ENCODE peak calls at places on chromosomes 16 and 17, in five cellular contexts. E, D, C, N and J are unnamed samples.

GRCh38 chr17:13746379-13746778 is 144.7 kb upstream of the HS3ST3A1 start:
- DNase-seq in E (no peak), D (no peak), N (no peak), C (no peak), J (no peak)

GRCh38 chr16:70696952-70697600 is 11.2 kb upstream of the MTSS2 start:
- DNase-seq in E (no peak), C (no peak), N (no peak), D (no peak), J (no peak)

GRCh38 chr16:24051125-24051524 is 205.0 kb upstream of the CACNG3 start:
- DNase-seq in C (no peak), N (no peak), E (no peak), D (no peak), J (no peak)

GRCh38 chr16:13060932-13061331 is 159.5 kb downstream of the SHISA9 start:
- DNase-seq in C (no peak), D (no peak), E (no peak), N (no peak), J (no peak)

GRCh38 chr16:11916524-11917285 is 949 bp upstream of the GSPT1 start:
- DNase-seq in D (no peak), E (no peak), C (no peak), N (peak), J (no peak)

GRCh38 chr16:74936902-74937560 is 47.9 kb downstream of the WDR59 start:
- DNase-seq in D (peak), N (no peak), E (peak), C (no peak), J (no peak)

GRCh38 chr17:56144205-56144604 is 9.1 kb upstream of the ANKFN1 start:
- DNase-seq in N (no peak), E (no peak), C (no peak), D (no peak), J (no peak)

GRCh38 chr16:56844056-56844455 is 21.0 kb upstream of the SLC12A3 start:
- DNase-seq in E (no peak), N (no peak), C (no peak), D (no peak), J (no peak)

GRCh38 chr17:31926100-31926729 is 10.6 kb upstream of the SUZ12 start:
- DNase-seq in E (no peak), N (no peak), D (peak), C (no peak), J (no peak)

GRCh38 chr17:76191891-76192290 is 48.4 kb downstream of the RNF157 start:
- DNase-seq in D (peak), C (no peak), E (no peak), N (no peak), J (no peak)

GRCh38 chr16:3223913-3224515 is 10.9 kb downstream of the ZNF200 start:
- DNase-seq in E (no peak), N (no peak), D (no peak), C (no peak), J (no peak)

GRCh38 chr17:82283208-82283749 is 9.8 kb upstream of the CSNK1D start:
- DNase-seq in C (no peak), N (peak), D (no peak), E (no peak), J (no peak)

GRCh38 chr17:44529864-44530263 is 26.7 kb upstream of the GPATCH8 start:
- DNase-seq in E (no peak), C (no peak), D (no peak), N (no peak), J (no peak)

GRCh38 chr17:74369221-74369620 is 1.9 kb downstream of the GPR142 start:
- DNase-seq in E (no peak), C (no peak), N (peak), D (peak), J (peak)

GRCh38 chr16:3461120-3461519 is 17.6 kb downstream of the NAA60 start:
- DNase-seq in C (no peak), D (no peak), E (no peak), N (peak), J (peak)

GRCh38 chr16:9302102-9302501 is 210.7 kb downstream of the HAPSTR1 start:
- DNase-seq in N (no peak), C (no peak), E (no peak), D (no peak), J (no peak)

GRCh38 chr17:68301438-68301959 is 10.2 kb downstream of the ARSG start:
- DNase-seq in E (no peak), C (no peak), D (no peak), N (no peak), J (no peak)

GRCh38 chr17:65131946-65132345 is 5.2 kb upstream of the RGS9 start:
- DNase-seq in N (no peak), D (no peak), E (peak), C (no peak), J (no peak)

GRCh38 chr17:71423871-71424546 is 696.8 kb upstream of the SOX9 start:
- DNase-seq in C (no peak), E (no peak), N (no peak), D (no peak), J (no peak)

GRCh38 chr16:4178468-4179010 is 62.3 kb upstream of the ADCY9 start:
- DNase-seq in E (no peak), N (no peak), D (no peak), C (no peak), J (no peak)

GRCh38 chr17:9371019-9371418 is 204.6 kb downstream of the STX8 start:
- DNase-seq in D (no peak), C (no peak), N (no peak), E (peak), J (no peak)

GRCh38 chr16:13923703-13924298 is 3.8 kb downstream of the ERCC4 start:
- DNase-seq in D (peak), N (peak), E (no peak), C (no peak), J (no peak)

GRCh38 chr17:2837147-2837561 is 40.9 kb downstream of the RAP1GAP2 start:
- DNase-seq in D (peak), N (no peak), E (no peak), C (no peak), J (peak)

GRCh38 chr17:48246623-48247022 is 139.1 kb downstream of the SNX11 start:
- DNase-seq in E (no peak), D (no peak), C (no peak), N (no peak), J (no peak)

GRCh38 chr17:16585796-16586195 is 16.8 kb upstream of the ZNF287 start:
- DNase-seq in D (no peak), E (no peak), N (no peak), C (no peak), J (no peak)

GRCh38 chr16:14180431-14181059 is 109.4 kb downstream of the MRTFB start:
- DNase-seq in C (no peak), N (no peak), E (no peak), D (no peak), J (no peak)

GRCh38 chr17:6505425-6506142 is 50.8 kb downstream of the PITPNM3 start:
- DNase-seq in C (no peak), N (no peak), E (no peak), D (no peak), J (no peak)

GRCh38 chr17:42536048-42536371 is at the start of gene NAGLU:
- DNase-seq in D (peak), E (no peak), N (peak), C (peak), J (peak)

GRCh38 chr16:29028457-29029167 is 43.8 kb downstream of the LAT start:
- DNase-seq in D (no peak), E (no peak), C (no peak), N (no peak), J (no peak)

GRCh38 chr16:1579214-1579613 is 32.7 kb downstream of the IFT140 start:
- DNase-seq in D (peak), E (no peak), C (no peak), N (no peak), J (no peak)

GRCh38 chr16:74107795-74108610 is 188.6 kb upstream of the PSMD7 start:
- DNase-seq in N (peak), E (no peak), C (no peak), D (peak), J (no peak)

GRCh38 chr17:33944412-33944811 is 310.7 kb upstream of the CCL2 start:
- DNase-seq in D (no peak), E (no peak), C (no peak), N (no peak), J (no peak)

GRCh38 chr16:53056528-53056881 is 1.7 kb downstream of the CHD9 start:
- DNase-seq in C (no peak), D (no peak), N (no peak), E (no peak), J (no peak)